ENCODE peak calls at places on chromosome 11, in ten cellular contexts. F, U, V, E, I, J, Y, O, Q and H are unnamed samples.

GRCh38 chr11:829116-829945 is 1.6 kb downstream of the CRACR2B start:
- DNase-seq in F (no peak), U (no peak), V (no peak), E (no peak), I (no peak), J (peak), Y (no peak), O (no peak), Q (no peak), H (no peak)

GRCh38 chr11:111882202-111882601 is 2.9 kb downstream of the CFAP68 start:
- DNase-seq in F (no peak), U (no peak), V (no peak), E (no peak), I (no peak), J (no peak), Y (no peak), O (no peak), Q (no peak), H (no peak)

GRCh38 chr11:46294365-46295309 is 17.2 kb downstream of the CREB3L1 start:
- DNase-seq in F (no peak), U (no peak), V (peak), E (peak), I (no peak), J (no peak), Y (peak), O (no peak), Q (no peak), H (no peak)

GRCh38 chr11:64436025-64436424 is 77.1 kb downstream of the RPS6KA4 start:
- DNase-seq in F (no peak), U (no peak), V (no peak), E (no peak), I (no peak), J (no peak), Y (no peak), O (no peak), Q (no peak), H (no peak)

GRCh38 chr11:415640-416041 is 842 bp upstream of the SIGIRR start:
- DNase-seq in F (no peak), U (no peak), V (no peak), E (no peak), I (no peak), J (no peak), Y (no peak), O (no peak), Q (no peak), H (no peak)

GRCh38 chr11:57182896-57183295 is 1.1 kb downstream of the LRRC55 start:
- DNase-seq in F (no peak), U (no peak), V (no peak), E (no peak), I (no peak), J (no peak), Y (no peak), O (no peak), Q (no peak), H (no peak)

GRCh38 chr11:108122166-108122628 is 830 bp downstream of the ACAT1 start:
- DNase-seq in F (no peak), U (no peak), V (peak), E (no peak), I (no peak), J (peak), Y (peak), O (no peak), Q (no peak), H (no peak)

GRCh38 chr11:87675993-87676392 is 499.2 kb downstream of the RAB38 start:
- DNase-seq in F (no peak), U (no peak), V (no peak), E (no peak), I (no peak), J (no peak), Y (peak), O (no peak), Q (no peak), H (no peak)

GRCh38 chr11:44619931-44620725 is 54.7 kb downstream of the CD82 start:
- DNase-seq in F (peak), U (peak), V (no peak), E (no peak), I (no peak), J (no peak), Y (no peak), O (no peak), Q (no peak), H (no peak)

GRCh38 chr11:30147293-30147692 is 83.5 kb upstream of the FSHB start:
- DNase-seq in F (no peak), U (no peak), V (no peak), E (no peak), I (no peak), J (no peak), Y (no peak), O (no peak), Q (no peak), H (no peak)

GRCh38 chr11:77710358-77710757 is 72.8 kb upstream of the CLNS1A start:
- DNase-seq in F (no peak), U (no peak), V (peak), E (no peak), I (no peak), J (peak), Y (no peak), O (no peak), Q (no peak), H (no peak)

GRCh38 chr11:913043-913442 is 2.4 kb upstream of the CHID1 start:
- DNase-seq in F (no peak), U (no peak), V (no peak), E (no peak), I (no peak), J (no peak), Y (no peak), O (no peak), Q (no peak), H (no peak)

GRCh38 chr11:126459691-126460404 is 104.4 kb downstream of the ST3GAL4 start:
- DNase-seq in F (no peak), U (no peak), V (peak), E (no peak), I (no peak), J (no peak), Y (no peak), O (no peak), Q (no peak), H (no peak)

GRCh38 chr11:102469196-102469821 is 16.7 kb upstream of the TMEM123 start:
- DNase-seq in F (no peak), U (no peak), V (peak), E (no peak), I (no peak), J (peak), Y (no peak), O (no peak), Q (no peak), H (peak)

GRCh38 chr11:102288745-102289083 is 28.6 kb upstream of the BIRC3 start:
- DNase-seq in F (no peak), U (no peak), V (no peak), E (no peak), I (no peak), J (no peak), Y (no peak), O (no peak), Q (no peak), H (no peak)

GRCh38 chr11:31757245-31757835 is 53.8 kb downstream of the PAX6 start:
- DNase-seq in F (no peak), U (no peak), V (no peak), E (no peak), I (no peak), J (no peak), Y (no peak), O (no peak), Q (no peak), H (no peak)